ENCODE peak calls at places on chromosomes 1 and 21, in nine cellular contexts. One of them, this sample, is unnamed.

GRCh38 chr1:91755176-91755575 is 130.8 kb downstream of the TGFBR3 start:
- DNase-seq in psoas muscle: peak
- DNase-seq in B cell: no peak
- DNase-seq in cardiac fibroblast: peak
- DNase-seq in astrocyte of the spinal cord: no peak
- DNase-seq in endothelial cell of umbilical vein: no peak
- DNase-seq in right lobe of liver: no peak
- DNase-seq in HFFc6: no peak
- DNase-seq in dorsolateral prefrontal cortex: no peak
- DNase-seq in this sample: peak

GRCh38 chr1:43550598-43551246 is 20.0 kb downstream of the PTPRF start:
- DNase-seq in right lobe of liver: no peak
- DNase-seq in astrocyte of the spinal cord: no peak
- DNase-seq in endothelial cell of umbilical vein: no peak
- DNase-seq in dorsolateral prefrontal cortex: no peak
- DNase-seq in B cell: no peak
- DNase-seq in psoas muscle: no peak
- DNase-seq in cardiac fibroblast: no peak
- DNase-seq in HFFc6: no peak
- DNase-seq in this sample: no peak

GRCh38 chr1:113536182-113536780 is 146.0 kb downstream of the MAGI3 start:
- DNase-seq in astrocyte of the spinal cord: peak
- DNase-seq in right lobe of liver: no peak
- DNase-seq in HFFc6: peak
- DNase-seq in dorsolateral prefrontal cortex: no peak
- DNase-seq in endothelial cell of umbilical vein: no peak
- DNase-seq in B cell: no peak
- DNase-seq in cardiac fibroblast: peak
- DNase-seq in psoas muscle: no peak
- DNase-seq in this sample: peak

GRCh38 chr1:89934441-89934840 is 60.5 kb upstream of the ZNF326 start:
- DNase-seq in cardiac fibroblast: no peak
- DNase-seq in astrocyte of the spinal cord: no peak
- DNase-seq in endothelial cell of umbilical vein: no peak
- DNase-seq in B cell: no peak
- DNase-seq in right lobe of liver: no peak
- DNase-seq in HFFc6: no peak
- DNase-seq in psoas muscle: no peak
- DNase-seq in dorsolateral prefrontal cortex: no peak
- DNase-seq in this sample: no peak

GRCh38 chr1:46643368-46643775 is 24.8 kb downstream of the ATPAF1 start:
- DNase-seq in astrocyte of the spinal cord: peak
- DNase-seq in right lobe of liver: no peak
- DNase-seq in psoas muscle: no peak
- DNase-seq in B cell: no peak
- DNase-seq in endothelial cell of umbilical vein: peak
- DNase-seq in dorsolateral prefrontal cortex: no peak
- DNase-seq in HFFc6: peak
- DNase-seq in cardiac fibroblast: peak
- DNase-seq in this sample: peak

GRCh38 chr1:231392380-231393131 is 29.5 kb downstream of the EGLN1 start:
- DNase-seq in astrocyte of the spinal cord: no peak
- DNase-seq in psoas muscle: no peak
- DNase-seq in cardiac fibroblast: no peak
- DNase-seq in HFFc6: no peak
- DNase-seq in B cell: no peak
- DNase-seq in right lobe of liver: no peak
- DNase-seq in endothelial cell of umbilical vein: no peak
- DNase-seq in dorsolateral prefrontal cortex: no peak
- DNase-seq in this sample: no peak

GRCh38 chr1:193609592-193609991 is 423.2 kb upstream of the B3GALT2 start:
- DNase-seq in B cell: no peak
- DNase-seq in psoas muscle: no peak
- DNase-seq in cardiac fibroblast: no peak
- DNase-seq in astrocyte of the spinal cord: no peak
- DNase-seq in HFFc6: no peak
- DNase-seq in dorsolateral prefrontal cortex: no peak
- DNase-seq in right lobe of liver: no peak
- DNase-seq in endothelial cell of umbilical vein: no peak
- DNase-seq in this sample: no peak

GRCh38 chr1:100441651-100442050 is 89.3 kb downstream of the CDC14A start:
- DNase-seq in HFFc6: no peak
- DNase-seq in endothelial cell of umbilical vein: no peak
- DNase-seq in B cell: no peak
- DNase-seq in dorsolateral prefrontal cortex: no peak
- DNase-seq in cardiac fibroblast: no peak
- DNase-seq in astrocyte of the spinal cord: no peak
- DNase-seq in right lobe of liver: no peak
- DNase-seq in psoas muscle: no peak
- DNase-seq in this sample: no peak

GRCh38 chr1:65423884-65424655 is 3.6 kb downstream of the LEPR start:
- DNase-seq in HFFc6: peak
- DNase-seq in astrocyte of the spinal cord: peak
- DNase-seq in right lobe of liver: no peak
- DNase-seq in cardiac fibroblast: peak
- DNase-seq in B cell: no peak
- DNase-seq in dorsolateral prefrontal cortex: no peak
- DNase-seq in endothelial cell of umbilical vein: peak
- DNase-seq in psoas muscle: no peak
- DNase-seq in this sample: peak

GRCh38 chr1:41526956-41527561 is 42.6 kb upstream of the EDN2 start:
- DNase-seq in cardiac fibroblast: no peak
- DNase-seq in astrocyte of the spinal cord: no peak
- DNase-seq in HFFc6: no peak
- DNase-seq in B cell: no peak
- DNase-seq in dorsolateral prefrontal cortex: no peak
- DNase-seq in psoas muscle: no peak
- DNase-seq in endothelial cell of umbilical vein: no peak
- DNase-seq in right lobe of liver: peak
- DNase-seq in this sample: no peak

GRCh38 chr1:157368363-157368762 is 184.0 kb downstream of the FCRL5 start:
- DNase-seq in HFFc6: no peak
- DNase-seq in astrocyte of the spinal cord: no peak
- DNase-seq in dorsolateral prefrontal cortex: no peak
- DNase-seq in endothelial cell of umbilical vein: no peak
- DNase-seq in right lobe of liver: no peak
- DNase-seq in psoas muscle: no peak
- DNase-seq in cardiac fibroblast: no peak
- DNase-seq in B cell: no peak
- DNase-seq in this sample: no peak

GRCh38 chr1:82706741-82707140 is 906.0 kb downstream of the ADGRL2 start:
- DNase-seq in HFFc6: no peak
- DNase-seq in astrocyte of the spinal cord: peak
- DNase-seq in right lobe of liver: no peak
- DNase-seq in B cell: no peak
- DNase-seq in endothelial cell of umbilical vein: no peak
- DNase-seq in psoas muscle: no peak
- DNase-seq in dorsolateral prefrontal cortex: no peak
- DNase-seq in cardiac fibroblast: no peak
- DNase-seq in this sample: peak

GRCh38 chr21:44423941-44424607 is 31.2 kb upstream of the LRRC3 start:
- DNase-seq in right lobe of liver: peak
- DNase-seq in HFFc6: no peak
- DNase-seq in astrocyte of the spinal cord: no peak
- DNase-seq in cardiac fibroblast: no peak
- DNase-seq in B cell: no peak
- DNase-seq in psoas muscle: peak
- DNase-seq in dorsolateral prefrontal cortex: peak
- DNase-seq in endothelial cell of umbilical vein: no peak
- DNase-seq in this sample: no peak

GRCh38 chr1:208221291-208221622 is 22.9 kb downstream of the PLXNA2 start:
- DNase-seq in astrocyte of the spinal cord: no peak
- DNase-seq in psoas muscle: no peak
- DNase-seq in endothelial cell of umbilical vein: no peak
- DNase-seq in dorsolateral prefrontal cortex: no peak
- DNase-seq in right lobe of liver: no peak
- DNase-seq in HFFc6: no peak
- DNase-seq in B cell: no peak
- DNase-seq in cardiac fibroblast: no peak
- DNase-seq in this sample: no peak

GRCh38 chr1:13701274-13701650 is 1.3 kb downstream of the PRDM2 start:
- DNase-seq in dorsolateral prefrontal cortex: no peak
- DNase-seq in HFFc6: no peak
- DNase-seq in endothelial cell of umbilical vein: no peak
- DNase-seq in astrocyte of the spinal cord: peak
- DNase-seq in psoas muscle: no peak
- DNase-seq in cardiac fibroblast: no peak
- DNase-seq in B cell: peak
- DNase-seq in right lobe of liver: no peak
- DNase-seq in this sample: no peak

GRCh38 chr1:24714859-24715520 is 30.3 kb upstream of the CLIC4 start:
- DNase-seq in endothelial cell of umbilical vein: no peak
- DNase-seq in right lobe of liver: no peak
- DNase-seq in dorsolateral prefrontal cortex: peak
- DNase-seq in B cell: no peak
- DNase-seq in HFFc6: peak
- DNase-seq in cardiac fibroblast: peak
- DNase-seq in psoas muscle: no peak
- DNase-seq in astrocyte of the spinal cord: peak
- DNase-seq in this sample: peak

GRCh38 chr1:181056560-181056959 is 22.8 kb downstream of the MR1 start:
- DNase-seq in B cell: no peak
- DNase-seq in HFFc6: no peak
- DNase-seq in endothelial cell of umbilical vein: no peak
- DNase-seq in right lobe of liver: no peak
- DNase-seq in astrocyte of the spinal cord: no peak
- DNase-seq in psoas muscle: no peak
- DNase-seq in dorsolateral prefrontal cortex: no peak
- DNase-seq in cardiac fibroblast: no peak
- DNase-seq in this sample: no peak

DNA sequence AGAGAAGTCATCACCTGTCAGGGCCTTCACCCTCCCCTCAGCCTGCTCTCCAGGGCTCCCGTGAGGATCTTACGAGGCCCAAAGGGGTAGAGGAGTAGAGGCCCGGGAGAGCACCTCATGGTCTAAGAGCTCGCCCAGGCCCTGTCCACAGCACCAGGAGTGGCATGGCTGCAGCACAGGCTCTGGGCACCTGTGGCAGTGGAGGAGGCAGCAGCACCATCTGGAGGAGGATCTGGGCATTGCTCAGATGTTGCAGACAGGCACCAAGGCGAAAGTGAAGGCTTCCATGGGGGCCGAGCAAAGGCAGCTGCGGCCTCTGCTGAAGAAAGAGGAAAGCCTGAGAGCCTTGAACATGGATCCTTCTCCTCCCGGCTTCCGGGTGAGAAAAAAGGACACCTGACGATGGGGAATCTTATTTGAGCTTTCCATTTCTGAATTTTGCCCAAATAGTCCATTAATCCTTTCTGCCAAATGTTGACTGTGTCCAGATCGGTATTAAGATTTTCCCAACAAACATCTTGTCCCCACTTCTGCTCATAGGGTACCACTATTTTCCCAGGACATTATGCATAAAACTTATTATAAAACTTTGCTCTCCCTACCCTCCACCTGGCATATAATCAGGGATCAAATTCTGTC is 604.7 kb downstream of the PTPRC start:
- DNase-seq in psoas muscle: peak
- DNase-seq in endothelial cell of umbilical vein: peak
- DNase-seq in right lobe of liver: peak
- DNase-seq in astrocyte of the spinal cord: peak
- DNase-seq in cardiac fibroblast: peak
- DNase-seq in HFFc6: peak
- DNase-seq in dorsolateral prefrontal cortex: peak
- DNase-seq in B cell: peak
- DNase-seq in this sample: peak
- TF ChIP-seq CTCF in psoas muscle: no peak
- TF ChIP-seq CTCF in endothelial cell of umbilical vein: peak
- TF ChIP-seq CTCF in right lobe of liver: peak
- TF ChIP-seq CTCF in astrocyte of the spinal cord: peak
- TF ChIP-seq CTCF in cardiac fibroblast: peak
- TF ChIP-seq CTCF in HFFc6: peak
- TF ChIP-seq CTCF in dorsolateral prefrontal cortex: peak
- TF ChIP-seq CTCF in B cell: peak
- TF ChIP-seq CTCF in this sample: peak

DNA sequence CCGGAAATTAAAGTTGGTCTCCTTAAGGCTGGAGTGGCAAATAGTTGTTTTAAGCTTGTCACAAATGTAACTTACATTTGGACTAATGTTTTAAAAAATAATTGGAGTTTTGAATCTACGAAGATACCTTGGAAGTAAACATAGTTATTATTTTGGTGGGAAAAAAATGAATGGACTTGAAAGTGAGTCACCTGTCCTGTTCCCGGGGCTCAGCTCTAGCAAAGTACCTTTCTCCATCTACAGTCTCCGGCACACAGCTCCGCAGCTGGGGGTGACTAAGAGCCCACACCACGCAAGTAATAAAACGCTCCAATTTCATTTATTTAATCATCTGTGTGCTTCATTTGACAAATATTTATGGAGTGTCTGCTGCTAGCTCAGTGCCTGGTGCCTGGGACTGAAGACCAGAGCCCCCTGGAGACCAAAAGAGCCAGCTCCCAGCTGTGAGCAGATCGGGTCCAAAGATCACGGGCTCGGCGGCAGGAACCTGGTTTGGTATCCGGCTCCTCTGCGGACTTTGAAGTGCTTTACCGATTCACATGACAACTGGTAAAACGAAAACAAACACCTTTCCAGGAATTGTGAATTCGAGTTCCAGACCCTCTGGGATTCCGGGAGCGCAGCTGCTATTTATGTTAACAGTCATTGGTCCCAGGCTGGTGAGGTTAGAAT is 1.7 kb upstream of the RIPK4 start:
- DNase-seq in endothelial cell of umbilical vein: peak
- DNase-seq in cardiac fibroblast: peak
- DNase-seq in HFFc6: peak
- DNase-seq in astrocyte of the spinal cord: peak
- DNase-seq in psoas muscle: no peak
- DNase-seq in B cell: no peak
- DNase-seq in right lobe of liver: peak
- DNase-seq in dorsolateral prefrontal cortex: no peak
- DNase-seq in this sample: peak
- TF ChIP-seq CTCF in endothelial cell of umbilical vein: no peak
- TF ChIP-seq CTCF in cardiac fibroblast: peak
- TF ChIP-seq CTCF in HFFc6: peak
- TF ChIP-seq CTCF in astrocyte of the spinal cord: peak
- TF ChIP-seq CTCF in psoas muscle: no peak
- TF ChIP-seq CTCF in B cell: no peak
- TF ChIP-seq CTCF in right lobe of liver: peak
- TF ChIP-seq CTCF in dorsolateral prefrontal cortex: no peak
- TF ChIP-seq CTCF in this sample: peak

GRCh38 chr1:229843627-229844238 is 217.7 kb downstream of the URB2 start:
- DNase-seq in astrocyte of the spinal cord: peak
- DNase-seq in HFFc6: peak
- DNase-seq in B cell: no peak
- DNase-seq in endothelial cell of umbilical vein: no peak
- DNase-seq in dorsolateral prefrontal cortex: peak
- DNase-seq in psoas muscle: peak
- DNase-seq in cardiac fibroblast: peak
- DNase-seq in right lobe of liver: peak
- DNase-seq in this sample: peak
- TF ChIP-seq CTCF in astrocyte of the spinal cord: peak
- TF ChIP-seq CTCF in HFFc6: no peak
- TF ChIP-seq CTCF in B cell: no peak
- TF ChIP-seq CTCF in endothelial cell of umbilical vein: no peak
- TF ChIP-seq CTCF in dorsolateral prefrontal cortex: peak
- TF ChIP-seq CTCF in psoas muscle: peak
- TF ChIP-seq CTCF in cardiac fibroblast: peak
- TF ChIP-seq CTCF in right lobe of liver: peak
- TF ChIP-seq CTCF in this sample: peak

DNA sequence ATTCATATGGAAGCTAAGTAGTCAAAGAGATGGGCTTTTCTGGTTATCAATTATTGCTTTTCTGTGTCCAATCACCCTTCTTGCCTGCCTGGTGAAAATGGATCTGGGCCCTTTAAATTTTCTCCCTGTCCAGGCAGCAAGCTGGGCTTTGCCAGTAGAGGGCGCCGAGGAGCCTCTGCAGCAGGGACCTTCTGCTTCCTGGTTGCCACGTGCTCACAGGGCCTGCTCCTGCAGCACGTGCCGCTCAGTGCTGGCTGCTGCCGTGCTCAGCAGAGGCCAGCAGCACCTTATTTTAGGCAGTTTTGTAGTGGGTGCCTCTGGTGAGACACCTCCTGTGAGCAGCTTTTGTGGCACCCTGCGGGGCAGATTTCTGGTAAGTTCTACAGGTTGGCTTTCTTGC is 4.0 kb downstream of the ACTL8 start:
- DNase-seq in astrocyte of the spinal cord: no peak
- DNase-seq in HFFc6: no peak
- DNase-seq in right lobe of liver: no peak
- DNase-seq in psoas muscle: no peak
- DNase-seq in B cell: no peak
- DNase-seq in cardiac fibroblast: no peak
- DNase-seq in dorsolateral prefrontal cortex: no peak
- DNase-seq in endothelial cell of umbilical vein: no peak
- DNase-seq in this sample: no peak
- TF ChIP-seq CTCF in astrocyte of the spinal cord: peak
- TF ChIP-seq CTCF in HFFc6: peak
- TF ChIP-seq CTCF in right lobe of liver: peak
- TF ChIP-seq CTCF in psoas muscle: no peak
- TF ChIP-seq CTCF in B cell: no peak
- TF ChIP-seq CTCF in cardiac fibroblast: peak
- TF ChIP-seq CTCF in dorsolateral prefrontal cortex: no peak
- TF ChIP-seq CTCF in endothelial cell of umbilical vein: no peak
- TF ChIP-seq CTCF in this sample: no peak